ENCODE peak calls at places on chromosome 10, in five cellular contexts. P, I, N, Z and U are unnamed samples.

GRCh38 chr10:36534471-36535002 is 590.9 kb upstream of the ANKRD30A start:
- DNase-seq in N (no peak), Z (no peak), I (no peak), P (no peak), U (no peak)

GRCh38 chr10:114520453-114520852 is 116.2 kb upstream of the AFAP1L2 start:
- DNase-seq in I (no peak), Z (no peak), P (peak; percentile 36), N (no peak), U (no peak)

GRCh38 chr10:5812283-5813090 is 747 bp downstream of the GDI2 start:
- DNase-seq in N (peak; percentile 27), I (peak; percentile 54), P (peak; percentile 42), Z (peak; percentile 18), U (peak; percentile 53)

GRCh38 chr10:46106410-46107255 is 60.6 kb upstream of the MSMB start:
- DNase-seq in I (peak; percentile 73), N (peak; percentile 31), P (peak; percentile 73), Z (peak; percentile 36), U (peak; percentile 25)

GRCh38 chr10:52523696-52524095 is 209.6 kb downstream of the DKK1 start:
- DNase-seq in N (no peak), P (no peak), Z (no peak), I (no peak), U (no peak)

GRCh38 chr10:76270464-76270863 is 839.0 kb downstream of the LRMDA start:
- DNase-seq in Z (no peak), I (no peak), N (no peak), P (no peak), U (no peak)

GRCh38 chr10:60944159-60944909 is at the start of gene RHOBTB1:
- DNase-seq in P (peak; percentile 81), I (peak; percentile 81), Z (peak; percentile 31), N (no peak), U (peak; percentile 7)

GRCh38 chr10:81018898-81019890 is 481.5 kb downstream of the SH2D4B start:
- DNase-seq in N (no peak), Z (peak; percentile 9), P (peak; percentile 52), I (no peak), U (no peak)

GRCh38 chr10:14560274-14560673 is 214.4 kb downstream of the FAM107B start:
- DNase-seq in Z (no peak), N (peak; percentile 50), P (peak; percentile 77), I (no peak), U (peak; percentile 30)

GRCh38 chr10:48502791-48503190 is 102.1 kb downstream of the ARHGAP22 start:
- DNase-seq in N (no peak), Z (no peak), I (no peak), P (no peak), U (no peak)